ENCODE peak calls at places on chromosome 16, in ten cellular contexts. One of them, this sample, is unnamed. For H3K27me3, H3K9me3 and H3K4me1, the result is how much of the 10 kb centered on the place peaks cover.

GRCh38 chr16:4904942-4905615 is 31.9 kb downstream of the PPL start:
- DNase-seq in ovary: no peak
- DNase-seq in SK-N-SH: no peak
- DNase-seq in psoas muscle: no peak
- DNase-seq in effector memory CD4-positive, alpha-beta T cell: no peak
- DNase-seq in left ventricle myocardium inferior: no peak
- DNase-seq in cardiac muscle cell: no peak
- DNase-seq in SJSA1: no peak
- DNase-seq in upper lobe of right lung: no peak
- DNase-seq in pancreas: no peak
- DNase-seq in this sample: no peak

GRCh38 chr16:50320310-50320709 is 48.5 kb downstream of the BRD7 start:
- DNase-seq in SJSA1: no peak
- DNase-seq in left ventricle myocardium inferior: no peak
- DNase-seq in pancreas: no peak
- DNase-seq in cardiac muscle cell: no peak
- DNase-seq in SK-N-SH: no peak
- DNase-seq in psoas muscle: no peak
- DNase-seq in upper lobe of right lung: no peak
- DNase-seq in ovary: no peak
- DNase-seq in effector memory CD4-positive, alpha-beta T cell: no peak
- DNase-seq in this sample: no peak

GRCh38 chr16:75550211-75550662 is 5.8 kb downstream of the TMEM231 start:
- DNase-seq in SJSA1: no peak
- DNase-seq in effector memory CD4-positive, alpha-beta T cell: no peak
- DNase-seq in ovary: no peak
- DNase-seq in pancreas: no peak
- DNase-seq in upper lobe of right lung: no peak
- DNase-seq in left ventricle myocardium inferior: no peak
- DNase-seq in cardiac muscle cell: no peak
- DNase-seq in psoas muscle: no peak
- DNase-seq in SK-N-SH: no peak
- DNase-seq in this sample: no peak

GRCh38 chr16:75250809-75251279 is 580 bp downstream of the BCAR1 start:
- DNase-seq in left ventricle myocardium inferior: peak
- DNase-seq in SK-N-SH: peak
- DNase-seq in effector memory CD4-positive, alpha-beta T cell: no peak
- DNase-seq in ovary: peak
- DNase-seq in cardiac muscle cell: peak
- DNase-seq in upper lobe of right lung: peak
- DNase-seq in SJSA1: peak
- DNase-seq in psoas muscle: peak
- DNase-seq in pancreas: peak
- DNase-seq in this sample: peak

GRCh38 chr16:74281285-74281684 is 15.3 kb upstream of the PSMD7 start:
- DNase-seq in cardiac muscle cell: peak
- DNase-seq in SK-N-SH: no peak
- DNase-seq in psoas muscle: no peak
- DNase-seq in pancreas: no peak
- DNase-seq in ovary: no peak
- DNase-seq in left ventricle myocardium inferior: no peak
- DNase-seq in effector memory CD4-positive, alpha-beta T cell: no peak
- DNase-seq in SJSA1: no peak
- DNase-seq in upper lobe of right lung: no peak
- DNase-seq in this sample: no peak

GRCh38 chr16:24045641-24046040 is 209.9 kb downstream of the PRKCB start:
- DNase-seq in effector memory CD4-positive, alpha-beta T cell: no peak
- DNase-seq in ovary: no peak
- DNase-seq in cardiac muscle cell: peak
- DNase-seq in SK-N-SH: peak
- DNase-seq in upper lobe of right lung: no peak
- DNase-seq in left ventricle myocardium inferior: no peak
- DNase-seq in SJSA1: no peak
- DNase-seq in psoas muscle: no peak
- DNase-seq in pancreas: no peak
- DNase-seq in this sample: no peak

GRCh38 chr16:53457670-53458069 is 23.4 kb downstream of the RBL2 start:
- DNase-seq in upper lobe of right lung: no peak
- DNase-seq in cardiac muscle cell: no peak
- DNase-seq in psoas muscle: no peak
- DNase-seq in SJSA1: no peak
- DNase-seq in left ventricle myocardium inferior: no peak
- DNase-seq in ovary: no peak
- DNase-seq in SK-N-SH: no peak
- DNase-seq in pancreas: no peak
- DNase-seq in effector memory CD4-positive, alpha-beta T cell: peak
- DNase-seq in this sample: no peak

GRCh38 chr16:81189100-81189664 is 49.3 kb upstream of the BCO1 start:
- DNase-seq in SK-N-SH: peak
- DNase-seq in pancreas: no peak
- DNase-seq in cardiac muscle cell: peak
- DNase-seq in SJSA1: no peak
- DNase-seq in ovary: peak
- DNase-seq in effector memory CD4-positive, alpha-beta T cell: no peak
- DNase-seq in left ventricle myocardium inferior: peak
- DNase-seq in psoas muscle: peak
- DNase-seq in upper lobe of right lung: peak
- DNase-seq in this sample: peak

GRCh38 chr16:12141556-12141955 is 165.0 kb downstream of the SNX29 start:
- DNase-seq in psoas muscle: no peak
- DNase-seq in pancreas: no peak
- DNase-seq in left ventricle myocardium inferior: no peak
- DNase-seq in SK-N-SH: no peak
- DNase-seq in ovary: no peak
- DNase-seq in SJSA1: no peak
- DNase-seq in effector memory CD4-positive, alpha-beta T cell: no peak
- DNase-seq in upper lobe of right lung: no peak
- DNase-seq in cardiac muscle cell: no peak
- DNase-seq in this sample: no peak

GRCh38 chr16:29857133-29857760 is 5.8 kb downstream of the CDIPT start:
- DNase-seq in cardiac muscle cell: no peak
- DNase-seq in psoas muscle: no peak
- DNase-seq in SK-N-SH: no peak
- DNase-seq in ovary: no peak
- DNase-seq in effector memory CD4-positive, alpha-beta T cell: no peak
- DNase-seq in left ventricle myocardium inferior: no peak
- DNase-seq in pancreas: no peak
- DNase-seq in SJSA1: no peak
- DNase-seq in upper lobe of right lung: no peak
- DNase-seq in this sample: no peak

GRCh38 chr16:14501331-14502255 is 128.5 kb downstream of the PARN start:
- DNase-seq in SJSA1: peak
- DNase-seq in cardiac muscle cell: peak
- DNase-seq in SK-N-SH: peak
- DNase-seq in ovary: peak
- DNase-seq in upper lobe of right lung: peak
- DNase-seq in left ventricle myocardium inferior: peak
- DNase-seq in psoas muscle: peak
- DNase-seq in effector memory CD4-positive, alpha-beta T cell: no peak
- DNase-seq in pancreas: peak
- DNase-seq in this sample: peak

GRCh38 chr16:55701442-55702319 is 45.9 kb downstream of the SLC6A2 start:
- DNase-seq in SJSA1: peak
- DNase-seq in upper lobe of right lung: peak
- DNase-seq in psoas muscle: peak
- DNase-seq in left ventricle myocardium inferior: peak
- DNase-seq in SK-N-SH: peak
- DNase-seq in cardiac muscle cell: peak
- DNase-seq in ovary: peak
- DNase-seq in pancreas: peak
- DNase-seq in effector memory CD4-positive, alpha-beta T cell: no peak
- DNase-seq in this sample: peak

GRCh38 chr16:3594316-3595109 is 16.9 kb downstream of the SLX4 start:
- DNase-seq in psoas muscle: no peak
- DNase-seq in upper lobe of right lung: peak
- DNase-seq in SK-N-SH: no peak
- DNase-seq in left ventricle myocardium inferior: no peak
- DNase-seq in cardiac muscle cell: no peak
- DNase-seq in pancreas: no peak
- DNase-seq in effector memory CD4-positive, alpha-beta T cell: no peak
- DNase-seq in SJSA1: no peak
- DNase-seq in ovary: no peak
- DNase-seq in this sample: peak

GRCh38 chr16:23317266-23317661 is 15.2 kb downstream of the SCNN1B start:
- DNase-seq in psoas muscle: no peak
- DNase-seq in left ventricle myocardium inferior: no peak
- DNase-seq in effector memory CD4-positive, alpha-beta T cell: no peak
- DNase-seq in SK-N-SH: no peak
- DNase-seq in cardiac muscle cell: peak
- DNase-seq in upper lobe of right lung: peak
- DNase-seq in ovary: no peak
- DNase-seq in SJSA1: no peak
- DNase-seq in pancreas: no peak
- DNase-seq in this sample: peak

GRCh38 chr16:12187939-12188673 is 211.6 kb downstream of the SNX29 start:
- DNase-seq in psoas muscle: no peak
- DNase-seq in SJSA1: no peak
- DNase-seq in ovary: no peak
- DNase-seq in pancreas: no peak
- DNase-seq in left ventricle myocardium inferior: no peak
- DNase-seq in effector memory CD4-positive, alpha-beta T cell: no peak
- DNase-seq in upper lobe of right lung: no peak
- DNase-seq in SK-N-SH: no peak
- DNase-seq in cardiac muscle cell: no peak
- DNase-seq in this sample: no peak

DNA sequence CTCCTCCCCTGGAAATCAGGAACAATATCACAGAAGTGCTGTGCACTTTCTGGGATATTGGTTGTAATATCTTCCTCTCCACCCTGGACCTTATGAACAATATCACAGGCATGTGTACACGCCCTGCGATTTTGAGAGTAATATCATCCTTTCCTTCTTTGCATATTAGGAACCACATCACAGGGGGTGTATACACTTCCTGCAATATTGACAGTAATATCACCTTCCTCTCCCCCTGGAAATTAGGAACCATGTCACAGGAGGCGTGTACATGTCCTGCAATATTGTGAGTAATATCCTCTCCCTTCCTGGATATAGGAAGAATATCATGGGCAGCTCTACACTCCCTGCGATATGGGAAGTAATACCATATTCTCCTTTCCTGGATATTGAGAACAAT is 14.2 kb upstream of the TEKT5 start:
- DNase-seq in pancreas: no peak
- DNase-seq in cardiac muscle cell: no peak
- DNase-seq in effector memory CD4-positive, alpha-beta T cell: no peak
- DNase-seq in SK-N-SH: no peak
- DNase-seq in upper lobe of right lung: no peak
- DNase-seq in SJSA1: no peak
- DNase-seq in psoas muscle: no peak
- DNase-seq in left ventricle myocardium inferior: no peak
- DNase-seq in ovary: no peak
- DNase-seq in this sample: no peak
- H3K27me3 ChIP-seq in pancreas: under half
- H3K27me3 ChIP-seq in cardiac muscle cell: under half
- H3K27me3 ChIP-seq in effector memory CD4-positive, alpha-beta T cell: under half
- H3K27me3 ChIP-seq in SK-N-SH: under half
- H3K27me3 ChIP-seq in upper lobe of right lung: under half
- H3K27me3 ChIP-seq in SJSA1: under half
- H3K27me3 ChIP-seq in psoas muscle: under half
- H3K27me3 ChIP-seq in left ventricle myocardium inferior: under half
- H3K27me3 ChIP-seq in ovary: under half
- H3K27me3 ChIP-seq in this sample: under half

GRCh38 chr16:89072216-89073130 is 21.2 kb upstream of the ACSF3 start:
- DNase-seq in psoas muscle: no peak
- DNase-seq in SJSA1: no peak
- DNase-seq in effector memory CD4-positive, alpha-beta T cell: no peak
- DNase-seq in upper lobe of right lung: no peak
- DNase-seq in cardiac muscle cell: peak
- DNase-seq in ovary: no peak
- DNase-seq in pancreas: peak
- DNase-seq in SK-N-SH: peak
- DNase-seq in left ventricle myocardium inferior: peak
- DNase-seq in this sample: no peak
- H3K9me3 ChIP-seq in psoas muscle: under half
- H3K9me3 ChIP-seq in SJSA1: under half
- H3K9me3 ChIP-seq in effector memory CD4-positive, alpha-beta T cell: under half
- H3K9me3 ChIP-seq in upper lobe of right lung: under half
- H3K9me3 ChIP-seq in cardiac muscle cell: under half
- H3K9me3 ChIP-seq in ovary: under half
- H3K9me3 ChIP-seq in pancreas: under half
- H3K9me3 ChIP-seq in SK-N-SH: under half
- H3K9me3 ChIP-seq in left ventricle myocardium inferior: under half
- H3K9me3 ChIP-seq in this sample: under half

DNA sequence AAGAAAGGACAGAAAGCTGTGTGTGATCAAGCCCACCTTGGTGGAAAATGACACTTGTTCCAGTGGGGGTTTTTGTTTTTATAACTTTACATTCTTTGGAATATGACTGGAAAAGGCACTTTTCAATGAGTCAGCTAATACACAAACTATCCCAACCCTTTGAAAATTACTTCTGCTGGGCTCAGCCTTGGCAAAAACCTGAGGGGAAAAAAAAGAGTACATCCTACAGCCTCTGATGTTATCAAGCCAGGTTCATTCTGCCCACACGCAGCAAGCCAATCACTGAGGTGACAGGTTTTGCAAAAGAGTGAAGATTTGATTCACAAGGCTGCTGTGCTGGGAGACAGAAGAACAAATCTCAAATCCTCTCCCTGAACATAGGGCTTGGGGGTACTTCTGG is 484.5 kb upstream of the ERCC4 start:
- DNase-seq in SJSA1: no peak
- DNase-seq in psoas muscle: no peak
- DNase-seq in effector memory CD4-positive, alpha-beta T cell: no peak
- DNase-seq in pancreas: no peak
- DNase-seq in left ventricle myocardium inferior: no peak
- DNase-seq in ovary: no peak
- DNase-seq in SK-N-SH: no peak
- DNase-seq in cardiac muscle cell: no peak
- DNase-seq in upper lobe of right lung: no peak
- DNase-seq in this sample: no peak
- H3K4me1 ChIP-seq in SJSA1: under half
- H3K4me1 ChIP-seq in psoas muscle: under half
- H3K4me1 ChIP-seq in effector memory CD4-positive, alpha-beta T cell: under half
- H3K4me1 ChIP-seq in pancreas: under half
- H3K4me1 ChIP-seq in left ventricle myocardium inferior: under half
- H3K4me1 ChIP-seq in ovary: under half
- H3K4me1 ChIP-seq in SK-N-SH: under half
- H3K4me1 ChIP-seq in cardiac muscle cell: under half
- H3K4me1 ChIP-seq in upper lobe of right lung: under half
- H3K4me1 ChIP-seq in this sample: under half

GRCh38 chr16:86725401-86725800 is 147.1 kb downstream of the FOXL1 start:
- DNase-seq in cardiac muscle cell: no peak
- DNase-seq in effector memory CD4-positive, alpha-beta T cell: no peak
- DNase-seq in upper lobe of right lung: no peak
- DNase-seq in ovary: no peak
- DNase-seq in SK-N-SH: no peak
- DNase-seq in pancreas: no peak
- DNase-seq in psoas muscle: peak
- DNase-seq in left ventricle myocardium inferior: no peak
- DNase-seq in SJSA1: no peak
- DNase-seq in this sample: no peak
- H3K27me3 ChIP-seq in cardiac muscle cell: under half
- H3K27me3 ChIP-seq in effector memory CD4-positive, alpha-beta T cell: under half
- H3K27me3 ChIP-seq in upper lobe of right lung: under half
- H3K27me3 ChIP-seq in ovary: under half
- H3K27me3 ChIP-seq in SK-N-SH: under half
- H3K27me3 ChIP-seq in pancreas: under half
- H3K27me3 ChIP-seq in psoas muscle: under half
- H3K27me3 ChIP-seq in left ventricle myocardium inferior: under half
- H3K27me3 ChIP-seq in SJSA1: under half
- H3K27me3 ChIP-seq in this sample: under half

This sample was measured in aorta.